ENCODE peak calls at places on chromosomes 11 and 22, in six cellular contexts. T is OCI-LY7; C is natural killer cell treated with Interleukin-12 subunit alpha and Interleukin-12 subunit beta and Interleukin-15 and Interleukin-18, amount 100 ng/mL, for 72 hours; O is activated naive CD8-positive, alpha-beta T cell treated with anti-CD3 and anti-CD28 coated beads, Interleukin-2, amount 10 ng/mL, durations not matched to agents 7 days and 5 days; U is ELR; H is GM12865. A is an unnamed sample.

GRCh38 chr11:107050126-107050525 is 31.9 kb upstream of the GUCY1A2 start:
- DNase-seq in O (no peak), H (no peak), C (no peak), T (no peak), U (peak), A (no peak)

GRCh38 chr22:45212992-45213751 is 27.5 kb downstream of the KIAA0930 start:
- DNase-seq in H (no peak), T (no peak), U (peak), O (no peak), C (no peak), A (no peak)

GRCh38 chr11:28520291-28520690 is 412.1 kb downstream of the METTL15 start:
- DNase-seq in T (no peak), O (no peak), C (no peak), H (no peak), U (no peak), A (no peak)

GRCh38 chr11:47253660-47254059 is 4.1 kb upstream of the NR1H3 start:
- DNase-seq in O (no peak), C (no peak), T (no peak), U (no peak), H (no peak), A (no peak)

GRCh38 chr11:76162336-76163288 is 43.7 kb downstream of the WNT11 start:
- DNase-seq in U (no peak), O (no peak), H (no peak), T (no peak), C (no peak), A (no peak)

GRCh38 chr11:92383430-92383829 is 158.8 kb downstream of the FAT3 start:
- DNase-seq in C (no peak), H (no peak), O (no peak), U (peak), T (no peak), A (no peak)

GRCh38 chr22:48660795-48661740 is 1166.6 kb downstream of the BRD1 start:
- DNase-seq in C (no peak), U (no peak), T (no peak), O (no peak), H (no peak), A (no peak)

GRCh38 chr11:134033696-134034491 is 35.0 kb upstream of the JAM3 start:
- DNase-seq in H (peak), T (no peak), U (peak), C (no peak), O (peak), A (peak)

GRCh38 chr11:34654491-34655334 is 33.8 kb downstream of the EHF start:
- DNase-seq in T (no peak), O (no peak), U (peak), H (no peak), C (no peak), A (peak)

GRCh38 chr11:115845872-115846271 is 341.7 kb upstream of the CADM1 start:
- DNase-seq in T (no peak), C (no peak), H (no peak), O (no peak), U (no peak), A (no peak)

GRCh38 chr11:60717956-60718355 is 6.6 kb upstream of the MS4A18 start:
- DNase-seq in U (no peak), T (no peak), O (no peak), H (peak), C (no peak), A (no peak)

GRCh38 chr22:20591660-20592310 is 84.4 kb downstream of the MED15 start:
- DNase-seq in H (no peak), O (no peak), U (no peak), T (no peak), C (no peak), A (peak)

GRCh38 chr11:36458129-36458918 is 51.7 kb downstream of the TRAF6 start:
- DNase-seq in C (peak), T (no peak), O (no peak), H (no peak), U (no peak), A (no peak)

GRCh38 chr22:28002181-28002700 is 83.2 kb upstream of the PITPNB start:
- DNase-seq in H (no peak), O (no peak), T (peak), C (no peak), U (peak), A (no peak)

GRCh38 chr11:72421351-72421750 is 13.0 kb downstream of the CLPB start:
- DNase-seq in H (no peak), U (peak), C (no peak), O (no peak), T (no peak), A (no peak)

GRCh38 chr22:36136475-36136874 is 24.1 kb downstream of the APOL3 start:
- DNase-seq in O (no peak), H (no peak), C (no peak), T (no peak), U (peak), A (no peak)

GRCh38 chr11:116582621-116583020 is 190.2 kb downstream of the BUD13 start:
- DNase-seq in U (no peak), H (no peak), T (no peak), O (no peak), C (no peak), A (no peak)

GRCh38 chr22:46653596-46653995 is 33.4 kb downstream of the GRAMD4 start:
- DNase-seq in U (no peak), T (no peak), O (no peak), C (no peak), H (peak), A (no peak)

GRCh38 chr11:2999464-2999998 is 7.4 kb upstream of the NAP1L4 start:
- DNase-seq in T (no peak), H (no peak), C (no peak), U (no peak), O (no peak), A (no peak)

GRCh38 chr11:27227744-27228143 is 135.3 kb downstream of the CCDC34 start:
- DNase-seq in U (no peak), O (no peak), T (no peak), H (no peak), C (no peak), A (no peak)

GRCh38 chr11:10651579-10652361 is 41.8 kb downstream of the IRAG1 start:
- DNase-seq in O (no peak), T (no peak), U (no peak), H (peak), C (no peak), A (no peak)

GRCh38 chr11:36455658-36456111 is 54.4 kb downstream of the TRAF6 start:
- DNase-seq in C (peak), T (no peak), O (no peak), H (no peak), U (peak), A (no peak)

GRCh38 chr11:69512790-69513189 is 31.3 kb downstream of the LINC01488 start:
- DNase-seq in O (no peak), H (no peak), T (no peak), U (no peak), C (no peak), A (no peak)

GRCh38 chr11:92642146-92642919 is 327.1 kb upstream of the MTNR1B start:
- DNase-seq in C (no peak), O (no peak), H (no peak), U (no peak), T (no peak), A (no peak)